ENCODE peak calls at places on chromosome 22, in seven cellular contexts. T, R, B, F, M, G and O are unnamed samples.

GRCh38 chr22:46773074-46773473 is 10.6 kb downstream of the TBC1D22A start:
- DNase-seq in G (no peak), R (no peak), M (no peak), F (no peak), T (no peak), B (no peak), O (no peak)

GRCh38 chr22:44381761-44382454 is 69.2 kb upstream of the SHISAL1 start:
- DNase-seq in F (no peak), R (no peak), M (no peak), G (no peak), B (no peak), T (peak), O (no peak)

GRCh38 chr22:45731798-45732495 is 60.3 kb downstream of the ATXN10 start:
- DNase-seq in B (no peak), M (peak), G (no peak), F (peak), R (peak), T (no peak), O (no peak)

GRCh38 chr22:46436595-46437163 is 100.7 kb downstream of the CELSR1 start:
- DNase-seq in M (no peak), F (no peak), T (no peak), R (no peak), B (no peak), G (no peak), O (no peak)

GRCh38 chr22:30290679-30291333 is 1.5 kb upstream of the CASTOR1 start:
- DNase-seq in M (peak), T (peak), F (peak), R (peak), G (no peak), B (no peak), O (no peak)

GRCh38 chr22:23305922-23306374 is 125.6 kb downstream of the BCR start:
- DNase-seq in G (no peak), R (peak), T (peak), M (peak), B (no peak), F (peak), O (no peak)

GRCh38 chr22:19210188-19210587 is 31.7 kb upstream of the SLC25A1 start:
- DNase-seq in G (no peak), R (no peak), M (no peak), T (no peak), B (no peak), F (no peak), O (no peak)

GRCh38 chr22:45454260-45454659 is 40.8 kb downstream of the RIBC2 start:
- DNase-seq in M (no peak), T (peak), B (no peak), G (peak), R (peak), F (no peak), O (no peak)

GRCh38 chr22:19321757-19322156 is 30.2 kb upstream of the CLTCL1 start:
- DNase-seq in B (no peak), F (no peak), R (no peak), G (no peak), T (no peak), M (no peak), O (no peak)